ENCODE peak calls at places on chromosomes 4 and X, in eight cellular contexts. One of them, this sample, is unnamed.

GRCh38 chrX:1442724-1443367 is 9.9 kb downstream of the ASMTL start:
- DNase-seq in neural crest cell: no peak
- DNase-seq in HFFc6: no peak
- DNase-seq in progenitor cell of endocrine pancreas: no peak
- DNase-seq in endodermal cell: peak; percentile 20
- DNase-seq in RWPE1: no peak
- DNase-seq in ascending aorta: peak; percentile 42
- DNase-seq in fibroblast of lung: no peak
- DNase-seq in this sample: no peak

GRCh38 chr4:4868506-4869379 is 9.3 kb downstream of the MSX1 start:
- DNase-seq in HFFc6: no peak
- DNase-seq in fibroblast of lung: no peak
- DNase-seq in progenitor cell of endocrine pancreas: no peak
- DNase-seq in RWPE1: no peak
- DNase-seq in endodermal cell: peak; percentile 56
- DNase-seq in ascending aorta: no peak
- DNase-seq in neural crest cell: no peak
- DNase-seq in this sample: no peak

GRCh38 chrX:40085086-40085551 is 12.6 kb downstream of the BCOR start:
- DNase-seq in HFFc6: peak; percentile 79
- DNase-seq in progenitor cell of endocrine pancreas: no peak
- DNase-seq in endodermal cell: peak; percentile 59
- DNase-seq in neural crest cell: no peak
- DNase-seq in ascending aorta: no peak
- DNase-seq in RWPE1: no peak
- DNase-seq in fibroblast of lung: peak; percentile 72
- DNase-seq in this sample: no peak

GRCh38 chr4:87734084-87734483 is 65.3 kb upstream of the IBSP start:
- DNase-seq in RWPE1: no peak
- DNase-seq in HFFc6: no peak
- DNase-seq in progenitor cell of endocrine pancreas: no peak
- DNase-seq in ascending aorta: no peak
- DNase-seq in neural crest cell: no peak
- DNase-seq in fibroblast of lung: no peak
- DNase-seq in endodermal cell: peak; percentile 56
- DNase-seq in this sample: no peak

GRCh38 chr4:1347410-1347864 is 429 bp downstream of the UVSSA start:
- DNase-seq in fibroblast of lung: peak; percentile 86
- DNase-seq in ascending aorta: peak; percentile 92
- DNase-seq in RWPE1: peak; percentile 59
- DNase-seq in neural crest cell: peak; percentile 50
- DNase-seq in HFFc6: peak; percentile 85
- DNase-seq in endodermal cell: peak; percentile 82
- DNase-seq in progenitor cell of endocrine pancreas: no peak
- DNase-seq in this sample: peak; percentile 51

GRCh38 chr4:158571736-158572135 is 50.1 kb downstream of the RXFP1 start:
- DNase-seq in ascending aorta: no peak
- DNase-seq in HFFc6: no peak
- DNase-seq in RWPE1: no peak
- DNase-seq in progenitor cell of endocrine pancreas: no peak
- DNase-seq in fibroblast of lung: no peak
- DNase-seq in endodermal cell: peak; percentile 67
- DNase-seq in neural crest cell: no peak
- DNase-seq in this sample: no peak

GRCh38 chr4:101304916-101305315 is 42.4 kb downstream of the PPP3CA start:
- DNase-seq in neural crest cell: no peak
- DNase-seq in progenitor cell of endocrine pancreas: no peak
- DNase-seq in endodermal cell: no peak
- DNase-seq in HFFc6: peak; percentile 51
- DNase-seq in fibroblast of lung: peak; percentile 85
- DNase-seq in ascending aorta: no peak
- DNase-seq in RWPE1: no peak
- DNase-seq in this sample: no peak

GRCh38 chr4:183471960-183472708 is 27.7 kb downstream of the CDKN2AIP start:
- DNase-seq in endodermal cell: peak; percentile 95
- DNase-seq in HFFc6: peak; percentile 63
- DNase-seq in progenitor cell of endocrine pancreas: peak; percentile 71
- DNase-seq in ascending aorta: peak; percentile 93
- DNase-seq in RWPE1: peak; percentile 73
- DNase-seq in neural crest cell: peak; percentile 94
- DNase-seq in fibroblast of lung: peak; percentile 53
- DNase-seq in this sample: peak; percentile 67

GRCh38 chr4:182201871-182202270 is 41.3 kb upstream of the TENM3 start:
- DNase-seq in endodermal cell: no peak
- DNase-seq in progenitor cell of endocrine pancreas: no peak
- DNase-seq in RWPE1: no peak
- DNase-seq in HFFc6: no peak
- DNase-seq in neural crest cell: no peak
- DNase-seq in fibroblast of lung: peak; percentile 59
- DNase-seq in ascending aorta: no peak
- DNase-seq in this sample: no peak

GRCh38 chrX:129318375-129318774 is 204.9 kb downstream of the SMARCA1 start:
- DNase-seq in neural crest cell: peak; percentile 3
- DNase-seq in RWPE1: peak; percentile 4
- DNase-seq in ascending aorta: no peak
- DNase-seq in HFFc6: peak; percentile 5
- DNase-seq in progenitor cell of endocrine pancreas: no peak
- DNase-seq in endodermal cell: peak; percentile 54
- DNase-seq in fibroblast of lung: peak; percentile 7
- DNase-seq in this sample: no peak

GRCh38 chrX:66013195-66013816 is 26.6 kb downstream of the VSIG4 start:
- DNase-seq in neural crest cell: no peak
- DNase-seq in RWPE1: no peak
- DNase-seq in progenitor cell of endocrine pancreas: no peak
- DNase-seq in ascending aorta: no peak
- DNase-seq in endodermal cell: no peak
- DNase-seq in fibroblast of lung: no peak
- DNase-seq in HFFc6: no peak
- DNase-seq in this sample: no peak

GRCh38 chr4:108030332-108030731 is 40.6 kb downstream of the HADH start:
- DNase-seq in ascending aorta: no peak
- DNase-seq in RWPE1: no peak
- DNase-seq in neural crest cell: peak; percentile 35
- DNase-seq in endodermal cell: peak; percentile 82
- DNase-seq in HFFc6: peak; percentile 64
- DNase-seq in progenitor cell of endocrine pancreas: no peak
- DNase-seq in fibroblast of lung: peak; percentile 64
- DNase-seq in this sample: no peak

GRCh38 chr4:2261110-2261852 is 628 bp downstream of the MXD4 start:
- DNase-seq in HFFc6: peak; percentile 15
- DNase-seq in fibroblast of lung: peak; percentile 33
- DNase-seq in ascending aorta: peak; percentile 73
- DNase-seq in progenitor cell of endocrine pancreas: no peak
- DNase-seq in neural crest cell: peak; percentile 40
- DNase-seq in endodermal cell: peak; percentile 76
- DNase-seq in RWPE1: peak; percentile 24
- DNase-seq in this sample: no peak

GRCh38 chr4:40969499-40969898 is 219.7 kb downstream of the NSUN7 start:
- DNase-seq in progenitor cell of endocrine pancreas: no peak
- DNase-seq in fibroblast of lung: no peak
- DNase-seq in ascending aorta: no peak
- DNase-seq in neural crest cell: no peak
- DNase-seq in HFFc6: no peak
- DNase-seq in endodermal cell: no peak
- DNase-seq in RWPE1: no peak
- DNase-seq in this sample: no peak

GRCh38 chr4:167867191-167867590 is 225.1 kb upstream of the ANXA10 start:
- DNase-seq in ascending aorta: no peak
- DNase-seq in neural crest cell: no peak
- DNase-seq in HFFc6: no peak
- DNase-seq in endodermal cell: no peak
- DNase-seq in fibroblast of lung: no peak
- DNase-seq in progenitor cell of endocrine pancreas: no peak
- DNase-seq in RWPE1: no peak
- DNase-seq in this sample: no peak

GRCh38 chr4:86223472-86223871 is 136.4 kb downstream of the MAPK10 start:
- DNase-seq in neural crest cell: no peak
- DNase-seq in HFFc6: peak; percentile 30
- DNase-seq in ascending aorta: no peak
- DNase-seq in endodermal cell: peak; percentile 90
- DNase-seq in fibroblast of lung: peak; percentile 46
- DNase-seq in RWPE1: peak; percentile 8
- DNase-seq in progenitor cell of endocrine pancreas: no peak
- DNase-seq in this sample: no peak

GRCh38 chrX:49308604-49309269 is 5.3 kb downstream of the GAGE10 start:
- DNase-seq in fibroblast of lung: no peak
- DNase-seq in neural crest cell: no peak
- DNase-seq in endodermal cell: no peak
- DNase-seq in HFFc6: no peak
- DNase-seq in RWPE1: no peak
- DNase-seq in ascending aorta: no peak
- DNase-seq in progenitor cell of endocrine pancreas: no peak
- DNase-seq in this sample: no peak

DNA sequence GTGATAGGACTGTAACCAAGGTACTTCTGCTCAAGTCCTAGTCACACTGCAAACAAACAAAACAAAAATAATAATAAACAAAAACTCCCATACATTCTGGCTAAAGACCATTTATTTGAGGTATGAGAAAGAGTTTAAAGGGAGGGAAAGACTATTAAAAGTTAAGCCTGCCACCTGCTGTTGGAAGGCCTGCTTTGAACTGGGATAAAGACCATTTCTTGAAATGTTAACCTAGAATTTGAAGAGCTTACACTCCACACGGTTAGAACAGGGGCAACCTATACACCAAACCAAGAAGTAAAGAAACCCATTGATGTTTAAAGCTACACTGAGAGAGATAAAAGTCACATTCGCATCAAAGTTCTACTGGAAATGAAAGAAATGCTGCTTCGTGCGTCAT is 548.7 kb upstream of the DIPK2B start:
- DNase-seq in HFFc6: no peak
- DNase-seq in endodermal cell: no peak
- DNase-seq in RWPE1: no peak
- DNase-seq in fibroblast of lung: no peak
- DNase-seq in progenitor cell of endocrine pancreas: no peak
- DNase-seq in neural crest cell: no peak
- DNase-seq in ascending aorta: no peak
- DNase-seq in this sample: no peak
- TF ChIP-seq CTCF in HFFc6: peak; percentile 53
- TF ChIP-seq CTCF in endodermal cell: peak; percentile 43
- TF ChIP-seq CTCF in RWPE1: no peak
- TF ChIP-seq CTCF in fibroblast of lung: peak; percentile 21
- TF ChIP-seq CTCF in progenitor cell of endocrine pancreas: peak; percentile 12
- TF ChIP-seq CTCF in neural crest cell: no peak
- TF ChIP-seq CTCF in ascending aorta: peak; percentile 16
- TF ChIP-seq CTCF in this sample: no peak

GRCh38 chr4:154720123-154720522 is 23.7 kb upstream of the LRAT start:
- DNase-seq in fibroblast of lung: no peak
- DNase-seq in endodermal cell: no peak
- DNase-seq in progenitor cell of endocrine pancreas: no peak
- DNase-seq in ascending aorta: no peak
- DNase-seq in neural crest cell: no peak
- DNase-seq in RWPE1: peak; percentile 38
- DNase-seq in HFFc6: no peak
- DNase-seq in this sample: no peak

GRCh38 chr4:154720618-154721267 is 23.1 kb upstream of the LRAT start:
- DNase-seq in HFFc6: no peak
- DNase-seq in endodermal cell: peak; percentile 80
- DNase-seq in RWPE1: no peak
- DNase-seq in ascending aorta: no peak
- DNase-seq in progenitor cell of endocrine pancreas: no peak
- DNase-seq in fibroblast of lung: no peak
- DNase-seq in neural crest cell: no peak
- DNase-seq in this sample: no peak

GRCh38 chr4:154719087-154719486 is 24.7 kb upstream of the LRAT start:
- DNase-seq in fibroblast of lung: peak; percentile 39
- DNase-seq in neural crest cell: no peak
- DNase-seq in HFFc6: no peak
- DNase-seq in ascending aorta: no peak
- DNase-seq in endodermal cell: no peak
- DNase-seq in progenitor cell of endocrine pancreas: no peak
- DNase-seq in RWPE1: peak; percentile 69
- DNase-seq in this sample: no peak

GRCh38 chr4:154727540-154727939 is 16.3 kb upstream of the LRAT start:
- DNase-seq in RWPE1: no peak
- DNase-seq in endodermal cell: no peak
- DNase-seq in progenitor cell of endocrine pancreas: no peak
- DNase-seq in fibroblast of lung: no peak
- DNase-seq in neural crest cell: no peak
- DNase-seq in HFFc6: no peak
- DNase-seq in ascending aorta: no peak
- DNase-seq in this sample: no peak

GRCh38 chr4:154722262-154722661 is 21.5 kb upstream of the LRAT start:
- DNase-seq in ascending aorta: no peak
- DNase-seq in progenitor cell of endocrine pancreas: no peak
- DNase-seq in HFFc6: no peak
- DNase-seq in endodermal cell: no peak
- DNase-seq in RWPE1: no peak
- DNase-seq in fibroblast of lung: no peak
- DNase-seq in neural crest cell: no peak
- DNase-seq in this sample: no peak
- TF ChIP-seq CTCF in ascending aorta: no peak
- TF ChIP-seq CTCF in progenitor cell of endocrine pancreas: no peak
- TF ChIP-seq CTCF in HFFc6: no peak
- TF ChIP-seq CTCF in endodermal cell: no peak
- TF ChIP-seq CTCF in RWPE1: no peak
- TF ChIP-seq CTCF in fibroblast of lung: no peak
- TF ChIP-seq CTCF in neural crest cell: no peak
- TF ChIP-seq CTCF in this sample: no peak

DNA sequence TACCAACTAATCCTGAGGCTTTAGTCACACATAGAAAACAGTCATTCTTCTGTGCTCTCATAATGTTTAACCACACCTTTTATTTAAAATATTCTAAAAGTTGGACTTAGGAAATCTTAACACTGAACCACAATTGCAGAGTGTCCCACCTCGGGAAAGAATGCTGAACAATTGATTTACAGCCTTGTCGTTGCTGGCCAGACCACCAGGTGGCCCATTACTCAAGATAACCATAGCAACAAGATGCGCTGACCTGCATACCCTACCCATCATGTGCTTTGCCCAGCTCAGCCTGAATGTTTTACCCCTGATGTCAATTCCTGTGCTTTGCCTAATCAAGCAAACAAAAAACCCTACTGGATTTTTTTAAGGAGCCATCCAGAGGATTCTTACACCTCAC is 100.7 kb downstream of the ARSJ start:
- DNase-seq in fibroblast of lung: peak; percentile 78
- DNase-seq in ascending aorta: no peak
- DNase-seq in neural crest cell: peak; percentile 19
- DNase-seq in progenitor cell of endocrine pancreas: peak; percentile 17
- DNase-seq in endodermal cell: peak; percentile 89
- DNase-seq in RWPE1: no peak
- DNase-seq in HFFc6: no peak
- DNase-seq in this sample: no peak
- TF ChIP-seq CTCF in fibroblast of lung: no peak
- TF ChIP-seq CTCF in ascending aorta: no peak
- TF ChIP-seq CTCF in neural crest cell: peak; percentile 58
- TF ChIP-seq CTCF in progenitor cell of endocrine pancreas: peak; percentile 66
- TF ChIP-seq CTCF in endodermal cell: peak; percentile 86
- TF ChIP-seq CTCF in RWPE1: no peak
- TF ChIP-seq CTCF in HFFc6: peak; percentile 58
- TF ChIP-seq CTCF in this sample: no peak

DNA sequence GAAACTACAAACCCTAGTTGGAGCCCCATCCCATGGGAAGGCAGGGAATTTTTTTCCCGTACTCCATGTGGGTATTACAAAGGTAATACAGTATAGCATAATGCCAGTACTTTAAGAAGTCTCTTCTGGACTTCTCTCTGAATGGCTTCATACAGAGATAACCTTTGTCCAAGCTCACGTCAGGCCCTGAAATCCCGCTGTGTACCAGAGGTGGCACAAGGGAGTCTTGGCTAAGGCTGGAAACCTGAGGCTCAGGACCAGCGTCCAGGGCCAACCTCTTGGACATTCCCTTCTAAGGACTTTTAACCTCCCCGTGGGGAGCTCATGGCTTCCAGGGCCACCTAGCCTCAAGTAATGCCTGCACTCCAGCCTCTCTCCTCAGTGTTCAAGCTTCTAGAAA is 338.9 kb upstream of the FAM241A start:
- DNase-seq in progenitor cell of endocrine pancreas: no peak
- DNase-seq in ascending aorta: no peak
- DNase-seq in RWPE1: peak; percentile 3
- DNase-seq in neural crest cell: no peak
- DNase-seq in endodermal cell: peak; percentile 83
- DNase-seq in fibroblast of lung: no peak
- DNase-seq in HFFc6: no peak
- DNase-seq in this sample: no peak
- TF ChIP-seq CTCF in progenitor cell of endocrine pancreas: peak; percentile 46
- TF ChIP-seq CTCF in ascending aorta: no peak
- TF ChIP-seq CTCF in RWPE1: no peak
- TF ChIP-seq CTCF in neural crest cell: peak; percentile 35
- TF ChIP-seq CTCF in endodermal cell: peak; percentile 75
- TF ChIP-seq CTCF in fibroblast of lung: no peak
- TF ChIP-seq CTCF in HFFc6: peak; percentile 45
- TF ChIP-seq CTCF in this sample: no peak